ENCODE peak calls at places on chromosomes 1 and 21, in nine cellular contexts. C, J, N, M, L, B, V, P and Y are unnamed samples.

GRCh38 chr1:106319611-106320010 is 736.9 kb upstream of the PRMT6 start:
- DNase-seq in B (no peak), N (no peak), C (no peak), V (no peak), J (no peak), L (no peak), P (no peak), M (no peak), Y (no peak)

GRCh38 chr1:117658676-117659075 is 52.8 kb downstream of the TENT5C start:
- DNase-seq in M (no peak), N (peak), J (no peak), C (peak), B (no peak), L (no peak), V (peak), P (no peak), Y (no peak)

GRCh38 chr21:32089771-32090170 is 189.1 kb downstream of the MIS18A start:
- DNase-seq in B (no peak), N (no peak), V (no peak), J (no peak), P (no peak), M (no peak), L (no peak), C (no peak), Y (no peak)

GRCh38 chr1:23854568-23854967 is 13.5 kb downstream of the FUCA1 start:
- DNase-seq in P (no peak), N (no peak), B (no peak), L (no peak), C (no peak), M (no peak), J (no peak), V (no peak), Y (no peak)

GRCh38 chr1:181073638-181074037 is 14.9 kb upstream of the IER5 start:
- DNase-seq in P (no peak), B (peak), M (no peak), L (peak), N (no peak), V (no peak), C (no peak), J (no peak), Y (no peak)

GRCh38 chr1:42876009-42876408 is 29.6 kb downstream of the ZNF691 start:
- DNase-seq in C (no peak), M (no peak), B (no peak), N (no peak), V (no peak), J (no peak), L (no peak), P (no peak), Y (no peak)

GRCh38 chr1:201396859-201397464 is 2.2 kb downstream of the LAD1 start:
- DNase-seq in V (no peak), N (no peak), B (no peak), P (no peak), C (no peak), L (no peak), M (no peak), J (no peak), Y (no peak)

GRCh38 chr21:44911384-44912157 is 9.1 kb downstream of the ITGB2 start:
- DNase-seq in B (no peak), L (no peak), J (no peak), N (no peak), M (no peak), C (peak), P (no peak), V (peak), Y (no peak)

GRCh38 chr1:221166559-221167318 is 287.5 kb downstream of the HLX start:
- DNase-seq in B (no peak), P (no peak), M (no peak), L (no peak), N (no peak), J (no peak), V (no peak), C (no peak), Y (no peak)

GRCh38 chr1:167862432-167863076 is 51.4 kb downstream of the ADCY10 start:
- DNase-seq in M (no peak), N (no peak), L (no peak), B (peak), C (no peak), J (no peak), P (no peak), V (no peak), Y (no peak)

GRCh38 chr1:83547903-83548302 is 451.0 kb downstream of the TTLL7 start:
- DNase-seq in N (no peak), C (no peak), P (no peak), L (no peak), M (no peak), V (no peak), B (no peak), J (no peak), Y (no peak)

GRCh38 chr1:101002551-101002950 is 23.0 kb downstream of the DPH5 start:
- DNase-seq in M (no peak), L (no peak), V (no peak), P (no peak), N (no peak), J (no peak), C (no peak), B (peak), Y (no peak)

GRCh38 chr1:5947071-5947821 is 45.0 kb downstream of the NPHP4 start:
- DNase-seq in L (no peak), N (no peak), P (no peak), B (no peak), C (no peak), V (no peak), J (no peak), M (no peak), Y (peak)

GRCh38 chr1:182643699-182644098 is 39.5 kb upstream of the RGS16 start:
- DNase-seq in B (no peak), L (no peak), C (no peak), N (no peak), P (no peak), V (no peak), M (no peak), J (no peak), Y (no peak)

GRCh38 chr1:167617100-167617949 is 12.7 kb upstream of the RCSD1 start:
- DNase-seq in M (no peak), C (no peak), B (peak), P (no peak), V (no peak), J (no peak), L (no peak), N (no peak), Y (no peak)

GRCh38 chr1:103211073-103211472 is 102.8 kb upstream of the COL11A1 start:
- DNase-seq in C (no peak), N (no peak), B (peak), P (no peak), V (no peak), M (no peak), L (no peak), J (no peak), Y (no peak)

GRCh38 chr1:107243461-107243860 is 102.6 kb downstream of the NTNG1 start:
- DNase-seq in M (no peak), J (no peak), B (no peak), P (no peak), C (no peak), L (no peak), V (no peak), N (no peak), Y (no peak)

GRCh38 chr1:13543927-13544556 is 30.2 kb upstream of the LRRC38 start:
- DNase-seq in J (no peak), M (no peak), N (no peak), B (peak), C (no peak), L (no peak), V (no peak), P (peak), Y (no peak)

GRCh38 chr1:170547255-170547654 is 15.3 kb downstream of the GORAB start:
- DNase-seq in N (no peak), C (no peak), L (no peak), V (no peak), M (no peak), B (no peak), J (no peak), P (no peak), Y (no peak)